ENCODE peak calls at places on chromosome 5, in seven cellular contexts. One of them, this sample, is unnamed.

GRCh38 chr5:172423379-172424110 is 30.8 kb downstream of the SH3PXD2B start:
- DNase-seq in activated naive CD4-positive, alpha-beta T cell treated with Interleukin-2 at 50 U/mL for 16 hours: no peak
- DNase-seq in NCI-H1092 treated with DMSO at 0.1 percent for 48 hours: no peak
- DNase-seq in HT1080: no peak
- DNase-seq in NCI-H460: no peak
- DNase-seq in iris pigment epithelial cell: no peak
- DNase-seq in SJSA1: no peak
- DNase-seq in this sample: no peak

GRCh38 chr5:20972419-20972925 is 984.5 kb upstream of the CDH18 start:
- DNase-seq in SJSA1: no peak
- DNase-seq in NCI-H460: peak; percentile 74
- DNase-seq in HT1080: peak; percentile 85
- DNase-seq in iris pigment epithelial cell: peak; percentile 24
- DNase-seq in activated naive CD4-positive, alpha-beta T cell treated with Interleukin-2 at 50 U/mL for 16 hours: no peak
- DNase-seq in NCI-H1092 treated with DMSO at 0.1 percent for 48 hours: peak; percentile 44
- DNase-seq in this sample: peak; percentile 38

GRCh38 chr5:435961-436640 is 6.9 kb upstream of the EXOC3 start:
- DNase-seq in HT1080: no peak
- DNase-seq in activated naive CD4-positive, alpha-beta T cell treated with Interleukin-2 at 50 U/mL for 16 hours: no peak
- DNase-seq in SJSA1: peak; percentile 67
- DNase-seq in NCI-H460: peak; percentile 43
- DNase-seq in NCI-H1092 treated with DMSO at 0.1 percent for 48 hours: no peak
- DNase-seq in iris pigment epithelial cell: no peak
- DNase-seq in this sample: no peak

GRCh38 chr5:179233909-179234562 is 111.2 kb downstream of the ADAMTS2 start:
- DNase-seq in iris pigment epithelial cell: no peak
- DNase-seq in HT1080: no peak
- DNase-seq in NCI-H460: no peak
- DNase-seq in NCI-H1092 treated with DMSO at 0.1 percent for 48 hours: no peak
- DNase-seq in SJSA1: peak; percentile 37
- DNase-seq in activated naive CD4-positive, alpha-beta T cell treated with Interleukin-2 at 50 U/mL for 16 hours: no peak
- DNase-seq in this sample: no peak

GRCh38 chr5:150585781-150586461 is 54.5 kb upstream of the SYNPO start:
- DNase-seq in HT1080: no peak
- DNase-seq in NCI-H1092 treated with DMSO at 0.1 percent for 48 hours: no peak
- DNase-seq in NCI-H460: no peak
- DNase-seq in iris pigment epithelial cell: no peak
- DNase-seq in activated naive CD4-positive, alpha-beta T cell treated with Interleukin-2 at 50 U/mL for 16 hours: no peak
- DNase-seq in SJSA1: no peak
- DNase-seq in this sample: no peak

GRCh38 chr5:73233053-73233460 is 60.1 kb downstream of the TMEM174 start:
- DNase-seq in NCI-H1092 treated with DMSO at 0.1 percent for 48 hours: no peak
- DNase-seq in iris pigment epithelial cell: no peak
- DNase-seq in HT1080: no peak
- DNase-seq in SJSA1: no peak
- DNase-seq in activated naive CD4-positive, alpha-beta T cell treated with Interleukin-2 at 50 U/mL for 16 hours: no peak
- DNase-seq in NCI-H460: no peak
- DNase-seq in this sample: no peak

GRCh38 chr5:79070002-79070567 is 518 bp downstream of the BHMT2 start:
- DNase-seq in iris pigment epithelial cell: peak; percentile 54
- DNase-seq in HT1080: no peak
- DNase-seq in NCI-H460: no peak
- DNase-seq in NCI-H1092 treated with DMSO at 0.1 percent for 48 hours: no peak
- DNase-seq in SJSA1: no peak
- DNase-seq in activated naive CD4-positive, alpha-beta T cell treated with Interleukin-2 at 50 U/mL for 16 hours: no peak
- DNase-seq in this sample: no peak

GRCh38 chr5:103407399-103407798 is 148.8 kb downstream of the MACIR start:
- DNase-seq in iris pigment epithelial cell: peak; percentile 38
- DNase-seq in HT1080: peak; percentile 39
- DNase-seq in NCI-H460: no peak
- DNase-seq in NCI-H1092 treated with DMSO at 0.1 percent for 48 hours: no peak
- DNase-seq in activated naive CD4-positive, alpha-beta T cell treated with Interleukin-2 at 50 U/mL for 16 hours: no peak
- DNase-seq in SJSA1: no peak
- DNase-seq in this sample: no peak

GRCh38 chr5:72366324-72366976 is 46.3 kb downstream of the PTCD2 start:
- DNase-seq in activated naive CD4-positive, alpha-beta T cell treated with Interleukin-2 at 50 U/mL for 16 hours: no peak
- DNase-seq in NCI-H1092 treated with DMSO at 0.1 percent for 48 hours: peak; percentile 56
- DNase-seq in SJSA1: peak; percentile 72
- DNase-seq in iris pigment epithelial cell: peak; percentile 82
- DNase-seq in HT1080: peak; percentile 72
- DNase-seq in NCI-H460: peak; percentile 71
- DNase-seq in this sample: no peak

GRCh38 chr5:90802695-90803317 is 244.2 kb downstream of the ADGRV1 start:
- DNase-seq in SJSA1: no peak
- DNase-seq in activated naive CD4-positive, alpha-beta T cell treated with Interleukin-2 at 50 U/mL for 16 hours: no peak
- DNase-seq in HT1080: peak; percentile 42
- DNase-seq in NCI-H1092 treated with DMSO at 0.1 percent for 48 hours: peak; percentile 9
- DNase-seq in iris pigment epithelial cell: peak; percentile 52
- DNase-seq in NCI-H460: peak; percentile 43
- DNase-seq in this sample: no peak

This sample was measured in substantia nigra.